ENCODE peak calls at places on chromosomes 11 and 22, in four cellular contexts. S is mesendoderm, V is K562, Y is neuronal stem cell. W is an unnamed sample.
A peak's percentile ranks its signal among the peaks of the same experiment; 100 is the strongest.

GRCh38 chr11:60504219-60504618 is 11.0 kb upstream of the MS4A13 start:
- DNase-seq in S (no peak), V (no peak), Y (no peak), W (no peak)

GRCh38 chr11:2331404-2331803 is 29.6 kb downstream of the TSPAN32 start:
- DNase-seq in S (no peak), V (no peak), Y (no peak), W (no peak)

GRCh38 chr22:11627436-11627797 is 3900.6 kb upstream of the OR11H1 start:
- DNase-seq in S (no peak), V (no peak), Y (no peak), W (no peak)

GRCh38 chr22:41563051-41563711 is 2.4 kb downstream of the CSDC2 start:
- DNase-seq in S (peak; percentile 84), V (peak; percentile 57), Y (no peak), W (no peak)

GRCh38 chr11:76610371-76610770 is 60.2 kb downstream of the LRRC32 start:
- DNase-seq in S (no peak), V (no peak), Y (no peak), W (no peak)

GRCh38 chr11:72239849-72240460 is 4.0 kb downstream of the PHOX2A start:
- DNase-seq in S (peak; percentile 18), V (no peak), Y (no peak), W (no peak)

GRCh38 chr22:19121631-19122142 is 525 bp downstream of the DGCR2 start:
- DNase-seq in S (peak; percentile 59), V (peak; percentile 98), Y (peak; percentile 24), W (no peak)

GRCh38 chr11:100918551-100919500 is 210.8 kb downstream of the PGR start:
- DNase-seq in S (no peak), V (no peak), Y (no peak), W (no peak)

GRCh38 chr11:518463-519202 is 11.6 kb upstream of the RNH1 start:
- DNase-seq in S (peak; percentile 87), V (peak; percentile 94), Y (peak; percentile 63), W (no peak)

GRCh38 chr11:76759092-76759491 is 24.1 kb upstream of the TSKU start:
- DNase-seq in S (peak; percentile 81), V (no peak), Y (no peak), W (no peak)

GRCh38 chr11:69202511-69203221 is 46.9 kb downstream of the SMIM38 start:
- DNase-seq in S (no peak), V (no peak), Y (no peak), W (no peak)

GRCh38 chr11:75431533-75432525 is 1.2 kb downstream of the KLHL35 start:
- DNase-seq in S (peak; percentile 63), V (peak; percentile 29), Y (no peak), W (no peak)

GRCh38 chr11:115244758-115245157 is 259.5 kb downstream of the CADM1 start:
- DNase-seq in S (no peak), V (no peak), Y (no peak), W (no peak)

GRCh38 chr11:39724404-39724803 is 1735.0 kb downstream of the LRRC4C start:
- DNase-seq in S (peak; percentile 7), V (no peak), Y (no peak), W (no peak)

GRCh38 chr11:57905439-57905838 is 118.2 kb upstream of the OR9Q1 start:
- DNase-seq in S (no peak), V (no peak), Y (no peak), W (no peak)

GRCh38 chr22:27775698-27776409 is 25.7 kb downstream of the MN1 start:
- DNase-seq in S (no peak), V (no peak), Y (peak; percentile 63), W (no peak)
- H3K9ac ChIP-seq in S (peak overlapping the region; percentile 35), V (no peak overlapping the region), Y (no peak overlapping the region), W (peak overlapping the region; percentile 57)

DNA sequence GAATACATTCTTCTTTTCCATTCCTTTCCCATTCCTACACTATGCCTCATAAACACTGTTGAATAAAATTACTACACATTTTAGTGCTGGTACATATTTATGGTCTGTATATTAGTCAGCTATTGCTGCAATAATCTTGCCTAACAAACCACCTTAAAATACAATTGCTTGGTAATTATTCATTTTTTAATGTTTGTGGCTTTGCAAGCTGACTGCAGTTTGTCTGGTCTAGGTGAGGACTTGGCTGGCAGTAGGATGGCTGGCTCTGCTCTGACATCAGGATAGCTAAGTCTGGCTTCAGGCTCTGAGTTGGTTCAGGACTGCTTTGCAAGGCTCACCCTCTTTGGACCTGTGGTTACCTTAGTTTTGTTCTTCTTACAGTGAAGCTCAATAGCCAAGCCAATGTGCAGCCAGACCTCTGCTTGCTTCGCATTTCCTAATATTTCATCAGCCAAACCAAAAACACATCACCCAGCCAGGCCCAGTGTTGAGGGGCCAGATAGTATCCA is 913.4 kb upstream of the RAG2 start:
- DNase-seq in S (no peak), V (no peak), Y (no peak), W (no peak)
- H3K9ac ChIP-seq in S (no peak overlapping the region), V (no peak overlapping the region), Y (no peak overlapping the region), W (no peak overlapping the region)

GRCh38 chr11:111531687-111532364 is 8.7 kb upstream of the LAYN start:
- DNase-seq in S (peak; percentile 57), V (no peak), Y (no peak), W (no peak)

GRCh38 chr11:111530091-111530490 is 10.4 kb upstream of the LAYN start:
- DNase-seq in S (no peak), V (no peak), Y (no peak), W (no peak)

GRCh38 chr11:111528557-111528956 is 12.0 kb upstream of the LAYN start:
- DNase-seq in S (no peak), V (no peak), Y (no peak), W (no peak)

GRCh38 chr11:111532365-111532709 is 8.2 kb upstream of the LAYN start:
- DNase-seq in S (no peak), V (no peak), Y (no peak), W (no peak)

GRCh38 chr11:111531156-111531555 is 9.4 kb upstream of the LAYN start:
- DNase-seq in S (no peak), V (no peak), Y (no peak), W (no peak)
- H3K9ac ChIP-seq in S (no peak overlapping the region), V (no peak overlapping the region), Y (no peak overlapping the region), W (no peak overlapping the region)

DNA sequence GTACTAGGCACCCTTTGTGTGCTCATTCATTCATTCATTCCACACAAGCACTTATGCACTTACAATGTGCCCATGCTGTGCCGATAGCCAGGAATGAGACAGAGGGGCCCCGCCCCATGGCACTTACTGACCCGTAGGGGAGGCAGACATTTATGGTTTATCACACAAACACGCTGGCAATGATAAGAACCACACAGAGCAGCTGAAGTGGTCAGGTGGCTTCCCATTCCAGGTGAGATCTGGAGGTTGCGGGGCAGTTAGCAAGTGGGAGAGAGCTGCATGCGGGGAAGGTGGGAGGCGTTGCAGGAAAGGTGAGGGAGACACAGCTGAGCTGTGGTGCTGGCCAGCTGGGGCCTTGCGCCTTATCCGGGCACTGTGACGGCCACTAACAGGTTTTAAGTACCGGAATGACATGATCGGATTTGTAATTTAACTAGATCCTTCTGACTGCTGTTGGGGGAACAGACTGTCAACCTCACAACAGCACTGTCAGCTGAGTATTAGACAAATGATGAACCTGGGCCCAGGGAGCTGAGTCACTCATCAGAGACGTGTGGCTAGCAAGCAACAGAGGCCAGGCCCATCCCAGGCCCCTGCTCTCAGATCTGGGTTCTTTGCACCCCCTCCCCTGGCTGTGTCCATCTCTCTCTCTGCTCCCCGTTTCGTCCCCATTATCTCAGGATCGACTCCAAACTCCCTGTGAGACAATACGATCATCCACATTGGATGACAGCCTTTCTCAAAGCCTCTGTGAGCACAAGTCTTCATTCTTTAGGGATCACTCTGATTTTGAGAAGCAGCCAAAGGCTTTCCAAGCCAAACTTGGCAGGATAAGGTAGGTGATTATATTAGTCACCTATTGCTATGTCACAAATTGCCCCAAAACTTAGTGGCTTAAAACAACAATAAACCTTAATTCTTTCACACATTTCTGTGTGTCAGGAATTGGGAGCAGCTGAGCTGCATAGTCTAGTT is 28.4 kb downstream of the RASD2 start:
- DNase-seq in S (no peak), V (no peak), Y (no peak), W (no peak)
- H3K9ac ChIP-seq in S (no peak overlapping the region), V (no peak overlapping the region), Y (no peak overlapping the region), W (no peak overlapping the region)

GRCh38 chr11:73958521-73959141 is 7.8 kb downstream of the DNAJB13 start:
- DNase-seq in S (no peak), V (no peak), Y (no peak), W (no peak)
- H3K9ac ChIP-seq in S (no peak overlapping the region), V (no peak overlapping the region), Y (no peak overlapping the region), W (no peak overlapping the region)

W was measured in SK-N-MC.